ENCODE peak calls at places on chromosome 13, in ten cellular contexts. A is naive thymus-derived CD8-positive, alpha-beta T cell; J is retinal pigment epithelial cell; E is ascending aorta; W is NCI-H1930; G is midbrain; V is mammary epithelial cell; M is activated naive CD8-positive, alpha-beta T cell treated with anti-CD3 and anti-CD28 coated beads, Interleukin-2, amount 50 U/mL, for 24 hours; O is SK-MEL-5; C is AML-193. Z is an unnamed sample.

GRCh38 chr13:33349996-33350826 is 64.7 kb upstream of the STARD13 start:
- DNase-seq in M (no peak), C (no peak), O (no peak), W (no peak), G (peak; percentile 29), V (no peak), A (no peak), J (no peak), E (no peak), Z (peak; percentile 21)

GRCh38 chr13:39565036-39565949 is 37.7 kb downstream of the LHFPL6 start:
- DNase-seq in W (no peak), O (peak; percentile 44), E (no peak), M (no peak), V (peak; percentile 87), J (peak; percentile 93), C (no peak), G (no peak), A (no peak), Z (peak; percentile 97)

GRCh38 chr13:63435668-63436275 is 2020.1 kb upstream of the PCDH20 start:
- DNase-seq in G (no peak), A (no peak), C (no peak), E (no peak), W (no peak), M (no peak), J (peak; percentile 83), O (peak; percentile 83), V (peak; percentile 64), Z (peak; percentile 96)

GRCh38 chr13:94993608-94994007 is 281.3 kb upstream of the SOX21 start:
- DNase-seq in O (no peak), J (no peak), W (no peak), G (no peak), M (no peak), E (no peak), C (no peak), V (no peak), A (no peak), Z (no peak)

GRCh38 chr13:60591348-60591747 is 194.3 kb downstream of the TDRD3 start:
- DNase-seq in J (no peak), A (no peak), O (no peak), V (peak; percentile 86), C (no peak), M (no peak), W (no peak), G (no peak), E (no peak), Z (peak; percentile 90)

GRCh38 chr13:97485328-97485727 is 51.4 kb downstream of the RAP2A start:
- DNase-seq in C (no peak), E (no peak), J (no peak), M (no peak), W (no peak), G (no peak), O (no peak), A (no peak), V (no peak), Z (no peak)

GRCh38 chr13:32624441-32624840 is 38.2 kb downstream of the PDS5B start:
- DNase-seq in V (no peak), A (no peak), J (no peak), M (no peak), E (no peak), O (no peak), C (no peak), W (no peak), G (no peak), Z (peak; percentile 50)

GRCh38 chr13:79530270-79530669 is 49.3 kb downstream of the NDFIP2 start:
- DNase-seq in E (no peak), C (no peak), O (no peak), G (peak; percentile 74), W (no peak), M (no peak), J (no peak), A (no peak), V (no peak), Z (no peak)

GRCh38 chr13:84430441-84430840 is 548.2 kb upstream of the SLITRK1 start:
- DNase-seq in G (no peak), O (no peak), J (no peak), V (no peak), C (no peak), M (no peak), A (no peak), E (no peak), W (no peak), Z (no peak)

GRCh38 chr13:30832845-30833332 is 73.2 kb upstream of the MEDAG start:
- DNase-seq in G (no peak), W (no peak), A (peak; percentile 33), E (no peak), M (peak; percentile 56), J (peak; percentile 81), C (no peak), V (peak; percentile 93), O (peak; percentile 56), Z (no peak)